ENCODE peak calls at places on chromosome 5, in ten cellular contexts. M, Q, B, G, Z, W, E, O, I and T are unnamed samples. For H3K4me1, the result is how much of the 10 kb centered on the place peaks cover.

GRCh38 chr5:7015586-7016256 is 302.5 kb downstream of the TENT4A start:
- DNase-seq in M (no peak), Q (no peak), B (peak), G (no peak), Z (no peak), W (no peak), E (no peak), O (peak), I (peak), T (no peak)

GRCh38 chr5:15796557-15796956 is 296.6 kb downstream of the FBXL7 start:
- DNase-seq in M (no peak), Q (no peak), B (no peak), G (no peak), Z (no peak), W (no peak), E (no peak), O (peak), I (peak), T (no peak)

GRCh38 chr5:179959627-179960026 is 51.9 kb upstream of the TBC1D9B start:
- DNase-seq in M (no peak), Q (no peak), B (no peak), G (no peak), Z (no peak), W (no peak), E (no peak), O (no peak), I (no peak), T (no peak)

GRCh38 chr5:147801461-147801860 is 18.9 kb upstream of the JAKMIP2 start:
- DNase-seq in M (no peak), Q (no peak), B (no peak), G (no peak), Z (no peak), W (no peak), E (no peak), O (no peak), I (no peak), T (no peak)

GRCh38 chr5:172344855-172345254 is 61.3 kb upstream of the UBTD2 start:
- DNase-seq in M (no peak), Q (no peak), B (no peak), G (no peak), Z (no peak), W (no peak), E (no peak), O (no peak), I (no peak), T (peak)

GRCh38 chr5:71925608-71926091 is 181.6 kb upstream of the MAP1B start:
- DNase-seq in M (no peak), Q (no peak), B (peak), G (no peak), Z (peak), W (no peak), E (no peak), O (no peak), I (no peak), T (no peak)

GRCh38 chr5:60522299-60522915 is 177.6 kb downstream of the DEPDC1B start:
- DNase-seq in M (no peak), Q (no peak), B (no peak), G (no peak), Z (peak), W (no peak), E (no peak), O (no peak), I (no peak), T (no peak)

GRCh38 chr5:17316973-17317459 is 99.6 kb downstream of the BASP1 start:
- DNase-seq in M (no peak), Q (no peak), B (peak), G (no peak), Z (peak), W (no peak), E (no peak), O (no peak), I (no peak), T (no peak)

GRCh38 chr5:107519900-107520354 is 150.8 kb downstream of the EFNA5 start:
- DNase-seq in M (no peak), Q (no peak), B (peak), G (no peak), Z (peak), W (no peak), E (no peak), O (peak), I (peak), T (no peak)

GRCh38 chr5:90696148-90696547 is 137.6 kb downstream of the ADGRV1 start:
- DNase-seq in M (no peak), Q (no peak), B (no peak), G (no peak), Z (no peak), W (no peak), E (no peak), O (no peak), I (no peak), T (no peak)

GRCh38 chr5:53463909-53464621 is 16.4 kb upstream of the FST start:
- DNase-seq in M (no peak), Q (no peak), B (no peak), G (no peak), Z (peak), W (no peak), E (no peak), O (no peak), I (no peak), T (no peak)

GRCh38 chr5:39696672-39697398 is 272.1 kb upstream of the DAB2 start:
- DNase-seq in M (no peak), Q (no peak), B (no peak), G (no peak), Z (no peak), W (no peak), E (no peak), O (no peak), I (no peak), T (no peak)

GRCh38 chr5:173353070-173353379 is 24.8 kb upstream of the STC2 start:
- DNase-seq in M (no peak), Q (no peak), B (no peak), G (no peak), Z (no peak), W (no peak), E (no peak), O (no peak), I (no peak), T (no peak)

GRCh38 chr5:74322944-74323343 is 317.6 kb downstream of the ENC1 start:
- DNase-seq in M (no peak), Q (no peak), B (no peak), G (no peak), Z (no peak), W (no peak), E (no peak), O (no peak), I (peak), T (no peak)

GRCh38 chr5:74325866-74326265 is 314.7 kb downstream of the ENC1 start:
- DNase-seq in M (no peak), Q (no peak), B (no peak), G (no peak), Z (peak), W (no peak), E (no peak), O (no peak), I (no peak), T (no peak)

GRCh38 chr5:74327339-74327685 is 313.2 kb downstream of the ENC1 start:
- DNase-seq in M (no peak), Q (no peak), B (no peak), G (no peak), Z (no peak), W (no peak), E (no peak), O (no peak), I (no peak), T (no peak)

GRCh38 chr5:74326571-74327338 is 313.8 kb downstream of the ENC1 start:
- DNase-seq in M (no peak), Q (no peak), B (peak), G (no peak), Z (peak), W (no peak), E (peak), O (peak), I (no peak), T (peak)

DNA sequence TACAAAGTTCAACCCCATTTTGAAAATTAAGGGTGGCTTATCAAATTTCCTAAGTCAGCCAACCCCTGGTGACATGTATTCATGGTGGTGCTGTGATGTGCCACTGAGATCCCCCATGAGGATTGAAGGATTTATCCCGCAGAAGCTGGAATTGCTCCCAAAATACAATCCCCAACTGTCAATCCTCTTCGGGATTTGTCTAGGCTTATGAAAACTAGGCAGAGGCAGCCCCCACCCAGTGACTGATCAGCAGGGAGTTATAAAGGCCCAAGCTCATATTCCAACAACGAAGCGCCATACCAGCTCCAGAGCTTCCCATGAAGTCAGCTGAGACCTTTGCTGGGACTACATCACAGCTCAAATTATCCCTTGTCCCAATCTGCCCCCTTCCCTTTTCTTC is 316.0 kb downstream of the ENC1 start:
- DNase-seq in M (no peak), Q (no peak), B (no peak), G (no peak), Z (no peak), W (no peak), E (no peak), O (no peak), I (no peak), T (no peak)
- H3K4me1 ChIP-seq in M (under half), Q (under half), B (under half), G (under half), Z (under half), W (under half), E (under half), O (under half), I (under half), T (under half)

GRCh38 chr5:56845904-56846479 is 30.6 kb downstream of the MAP3K1 start:
- DNase-seq in M (no peak), Q (no peak), B (no peak), G (no peak), Z (no peak), W (no peak), E (no peak), O (no peak), I (no peak), T (no peak)

GRCh38 chr5:56849671-56850070 is 34.3 kb downstream of the MAP3K1 start:
- DNase-seq in M (no peak), Q (no peak), B (no peak), G (no peak), Z (no peak), W (no peak), E (no peak), O (no peak), I (no peak), T (no peak)

GRCh38 chr5:56850423-56850822 is 35.1 kb downstream of the MAP3K1 start:
- DNase-seq in M (no peak), Q (no peak), B (no peak), G (no peak), Z (no peak), W (no peak), E (no peak), O (no peak), I (no peak), T (no peak)

GRCh38 chr5:56845277-56845676 is 29.9 kb downstream of the MAP3K1 start:
- DNase-seq in M (no peak), Q (no peak), B (no peak), G (no peak), Z (no peak), W (no peak), E (no peak), O (peak), I (peak), T (no peak)

DNA sequence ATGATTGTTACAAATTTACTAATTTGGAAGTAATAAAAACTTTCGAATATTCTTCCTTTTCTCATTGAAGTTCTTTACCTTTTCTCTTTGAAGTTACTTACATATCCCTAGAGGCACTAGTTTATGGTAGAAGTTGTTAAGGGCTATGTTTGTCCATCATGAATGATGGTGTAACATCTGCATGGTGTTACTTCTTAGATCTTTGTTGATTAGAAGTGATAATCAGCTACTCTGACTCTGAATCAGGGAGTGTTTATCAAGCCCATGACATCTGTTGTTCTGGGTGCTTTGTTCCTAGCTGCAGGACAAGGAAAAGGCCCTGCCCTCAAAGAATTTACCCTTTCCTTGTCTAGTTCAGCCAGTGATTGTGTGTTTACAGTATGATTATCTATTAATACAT is 32.9 kb downstream of the MAP3K1 start:
- DNase-seq in M (no peak), Q (no peak), B (no peak), G (no peak), Z (no peak), W (no peak), E (no peak), O (peak), I (no peak), T (no peak)
- H3K4me1 ChIP-seq in M (under half), Q (under half), B (under half), G (under half), Z (under half), W (under half), E (under half), O (under half), I (under half), T (under half)

DNA sequence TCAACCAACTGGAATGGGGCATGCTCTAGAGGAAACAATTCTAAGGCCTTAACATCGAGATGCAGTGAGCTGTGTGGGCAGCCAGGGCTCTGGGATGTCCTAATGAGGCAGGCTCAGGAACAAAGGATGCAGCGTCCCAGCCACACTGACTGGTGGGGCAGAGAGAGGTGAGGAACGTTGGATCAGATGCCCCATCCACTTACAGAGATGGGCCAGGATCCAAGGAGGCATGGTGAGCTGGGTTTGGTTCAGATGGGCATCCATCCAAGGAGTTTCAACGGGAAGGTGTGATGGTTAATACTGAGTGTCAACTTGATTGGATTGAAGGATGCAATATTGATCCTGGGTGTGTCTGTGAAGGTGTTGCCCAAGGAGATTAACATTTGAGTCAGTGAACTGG is 15.5 kb upstream of the MARCHF6 start:
- DNase-seq in M (no peak), Q (no peak), B (no peak), G (no peak), Z (no peak), W (no peak), E (no peak), O (no peak), I (no peak), T (no peak)
- H3K4me1 ChIP-seq in M (under half), Q (under half), B (under half), G (under half), Z (under half), W (under half), E (under half), O (under half), I (under half), T (under half)

GRCh38 chr5:178123987-178124925 is 6.6 kb upstream of the RMND5B start:
- DNase-seq in M (no peak), Q (no peak), B (no peak), G (no peak), Z (no peak), W (no peak), E (peak), O (no peak), I (peak), T (peak)
- H3K4me1 ChIP-seq in M (under half), Q (under half), B (under half), G (under half), Z (under half), W (under half), E (under half), O (under half), I (half or more), T (under half)